ENCODE peak calls at places on chromosomes 2 and 18, in seven cellular contexts. One of them, this sample, is unnamed. For H3K36me3, the result is how much of the 10 kb centered on the place peaks cover.

GRCh38 chr2:46983065-46983801 is 67.6 kb upstream of the MCFD2 start:
- DNase-seq in naive thymus-derived CD4-positive, alpha-beta T cell: no peak
- DNase-seq in GM06990: peak
- DNase-seq in GM23248: peak
- DNase-seq in lung: peak
- DNase-seq in stomach: peak
- DNase-seq in gastrocnemius medialis: no peak
- DNase-seq in this sample: no peak

GRCh38 chr18:48563027-48563426 is 24.2 kb downstream of the CTIF start:
- DNase-seq in naive thymus-derived CD4-positive, alpha-beta T cell: no peak
- DNase-seq in GM06990: no peak
- DNase-seq in GM23248: peak
- DNase-seq in lung: no peak
- DNase-seq in stomach: no peak
- DNase-seq in gastrocnemius medialis: no peak
- DNase-seq in this sample: no peak

GRCh38 chr18:39241534-39241933 is 1675.9 kb upstream of the CELF4 start:
- DNase-seq in naive thymus-derived CD4-positive, alpha-beta T cell: no peak
- DNase-seq in GM06990: no peak
- DNase-seq in GM23248: no peak
- DNase-seq in lung: no peak
- DNase-seq in stomach: no peak
- DNase-seq in gastrocnemius medialis: no peak
- DNase-seq in this sample: no peak

GRCh38 chr2:176104338-176105077 is 2.6 kb upstream of the HOXD11 start:
- DNase-seq in naive thymus-derived CD4-positive, alpha-beta T cell: no peak
- DNase-seq in GM06990: no peak
- DNase-seq in GM23248: peak
- DNase-seq in lung: no peak
- DNase-seq in stomach: no peak
- DNase-seq in gastrocnemius medialis: no peak
- DNase-seq in this sample: no peak

GRCh38 chr2:4715065-4715464 is 977.1 kb upstream of the SOX11 start:
- DNase-seq in naive thymus-derived CD4-positive, alpha-beta T cell: no peak
- DNase-seq in GM06990: no peak
- DNase-seq in GM23248: no peak
- DNase-seq in lung: no peak
- DNase-seq in stomach: no peak
- DNase-seq in gastrocnemius medialis: no peak
- DNase-seq in this sample: no peak

GRCh38 chr2:172216348-172216933 is 113.7 kb upstream of the DLX2 start:
- DNase-seq in naive thymus-derived CD4-positive, alpha-beta T cell: no peak
- DNase-seq in GM06990: no peak
- DNase-seq in GM23248: no peak
- DNase-seq in lung: no peak
- DNase-seq in stomach: no peak
- DNase-seq in gastrocnemius medialis: no peak
- DNase-seq in this sample: no peak

GRCh38 chr2:172713365-172713875 is 22.2 kb upstream of the RAPGEF4 start:
- DNase-seq in naive thymus-derived CD4-positive, alpha-beta T cell: no peak
- DNase-seq in GM06990: no peak
- DNase-seq in GM23248: no peak
- DNase-seq in lung: no peak
- DNase-seq in stomach: no peak
- DNase-seq in gastrocnemius medialis: no peak
- DNase-seq in this sample: no peak

GRCh38 chr18:79520473-79521390 is 125.0 kb downstream of the NFATC1 start:
- DNase-seq in naive thymus-derived CD4-positive, alpha-beta T cell: no peak
- DNase-seq in GM06990: no peak
- DNase-seq in GM23248: no peak
- DNase-seq in lung: no peak
- DNase-seq in stomach: no peak
- DNase-seq in gastrocnemius medialis: no peak
- DNase-seq in this sample: peak

GRCh38 chr2:167289651-167290410 is 401.6 kb downstream of the XIRP2 start:
- DNase-seq in naive thymus-derived CD4-positive, alpha-beta T cell: no peak
- DNase-seq in GM06990: no peak
- DNase-seq in GM23248: no peak
- DNase-seq in lung: no peak
- DNase-seq in stomach: no peak
- DNase-seq in gastrocnemius medialis: no peak
- DNase-seq in this sample: no peak

GRCh38 chr2:31234690-31235503 is 945 bp downstream of the EHD3 start:
- DNase-seq in naive thymus-derived CD4-positive, alpha-beta T cell: no peak
- DNase-seq in GM06990: no peak
- DNase-seq in GM23248: no peak
- DNase-seq in lung: no peak
- DNase-seq in stomach: no peak
- DNase-seq in gastrocnemius medialis: no peak
- DNase-seq in this sample: no peak
- H3K4me3 ChIP-seq in naive thymus-derived CD4-positive, alpha-beta T cell: peak
- H3K4me3 ChIP-seq in GM06990: peak
- H3K4me3 ChIP-seq in GM23248: peak
- H3K4me3 ChIP-seq in lung: no peak
- H3K4me3 ChIP-seq in stomach: peak
- H3K4me3 ChIP-seq in gastrocnemius medialis: peak
- H3K4me3 ChIP-seq in this sample: no peak

DNA sequence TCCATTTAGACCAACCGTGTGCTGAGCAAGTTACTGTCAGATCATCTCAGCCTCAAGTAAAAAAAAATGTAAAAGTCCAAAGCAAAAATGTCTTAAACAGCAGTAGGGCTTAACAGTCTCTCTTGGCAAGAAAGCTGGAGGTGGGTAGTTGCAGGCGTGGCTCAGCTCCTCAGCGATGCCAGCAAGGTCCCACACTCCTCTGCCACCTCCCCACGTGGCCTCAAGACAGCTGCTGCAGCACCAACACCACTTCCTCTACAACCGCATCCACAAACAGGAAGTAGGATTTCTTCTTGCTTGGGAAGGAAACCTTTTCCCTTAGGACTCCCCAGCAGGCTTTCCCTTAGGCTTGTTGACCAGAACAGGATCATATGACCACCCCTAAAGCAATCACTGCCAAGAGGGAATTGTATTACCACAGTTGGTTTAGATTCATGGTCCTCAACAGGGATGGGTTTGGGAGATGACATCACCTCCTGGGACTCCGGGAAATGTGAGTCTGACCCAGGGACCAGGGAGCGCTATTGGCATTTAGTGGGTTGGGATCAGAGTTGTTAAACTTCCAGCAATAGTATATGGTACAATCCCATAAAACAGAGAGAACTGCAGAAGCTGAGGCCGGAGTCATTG is 97.1 kb downstream of the MAPK4 start:
- DNase-seq in naive thymus-derived CD4-positive, alpha-beta T cell: no peak
- DNase-seq in GM06990: no peak
- DNase-seq in GM23248: no peak
- DNase-seq in lung: no peak
- DNase-seq in stomach: no peak
- DNase-seq in gastrocnemius medialis: peak
- DNase-seq in this sample: no peak
- H3K36me3 ChIP-seq in naive thymus-derived CD4-positive, alpha-beta T cell: under half
- H3K36me3 ChIP-seq in GM06990: under half
- H3K36me3 ChIP-seq in GM23248: under half
- H3K36me3 ChIP-seq in lung: under half
- H3K36me3 ChIP-seq in stomach: under half
- H3K36me3 ChIP-seq in gastrocnemius medialis: under half
- H3K36me3 ChIP-seq in this sample: under half

DNA sequence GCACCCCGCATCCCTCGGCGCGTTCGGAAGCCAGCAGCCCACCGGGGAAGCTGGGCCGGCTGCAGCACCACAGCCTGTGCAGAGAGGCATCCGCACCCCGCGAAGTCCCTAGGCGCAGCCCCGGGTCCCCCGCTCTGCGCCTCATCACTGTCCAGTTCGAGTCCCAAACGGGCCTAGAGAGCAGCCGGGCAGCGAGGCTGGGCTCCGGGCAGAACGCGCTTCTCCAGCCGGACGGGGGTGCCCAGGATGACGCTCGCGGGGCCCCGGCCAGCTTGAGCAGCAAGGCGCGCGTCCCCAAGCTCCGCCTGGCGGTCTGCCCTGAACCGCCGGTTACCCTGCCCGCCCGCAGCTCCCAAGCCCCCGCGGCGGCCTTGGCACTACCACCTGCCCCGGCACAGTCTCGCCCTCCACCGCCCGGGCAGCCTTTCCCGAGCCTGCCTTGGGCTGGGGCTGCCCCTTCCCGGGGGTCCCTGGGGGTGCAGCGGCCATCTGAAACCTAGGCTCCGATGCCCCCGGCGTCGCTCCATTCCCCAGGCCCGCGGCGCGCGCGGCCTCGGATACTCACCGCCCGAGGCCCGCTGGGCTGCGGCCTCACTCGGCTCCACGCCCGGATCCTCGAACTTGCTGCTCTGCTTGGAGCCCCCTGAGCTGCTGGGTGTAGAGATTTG is 600 bp downstream of the SLC16A14 start:
- DNase-seq in naive thymus-derived CD4-positive, alpha-beta T cell: peak
- DNase-seq in GM06990: peak
- DNase-seq in GM23248: peak
- DNase-seq in lung: no peak
- DNase-seq in stomach: peak
- DNase-seq in gastrocnemius medialis: no peak
- DNase-seq in this sample: peak
- H3K4me3 ChIP-seq in naive thymus-derived CD4-positive, alpha-beta T cell: peak
- H3K4me3 ChIP-seq in GM06990: peak
- H3K4me3 ChIP-seq in GM23248: peak
- H3K4me3 ChIP-seq in lung: peak
- H3K4me3 ChIP-seq in stomach: peak
- H3K4me3 ChIP-seq in gastrocnemius medialis: peak
- H3K4me3 ChIP-seq in this sample: peak

GRCh38 chr2:82528288-82528687 is 1930.8 kb downstream of the SUCLG1 start:
- DNase-seq in naive thymus-derived CD4-positive, alpha-beta T cell: no peak
- DNase-seq in GM06990: no peak
- DNase-seq in GM23248: no peak
- DNase-seq in lung: no peak
- DNase-seq in stomach: no peak
- DNase-seq in gastrocnemius medialis: no peak
- DNase-seq in this sample: no peak
- H3K36me3 ChIP-seq in naive thymus-derived CD4-positive, alpha-beta T cell: under half
- H3K36me3 ChIP-seq in GM06990: under half
- H3K36me3 ChIP-seq in GM23248: under half
- H3K36me3 ChIP-seq in lung: under half
- H3K36me3 ChIP-seq in stomach: under half
- H3K36me3 ChIP-seq in gastrocnemius medialis: under half
- H3K36me3 ChIP-seq in this sample: under half

GRCh38 chr2:207227062-207227748 is 61.5 kb upstream of the KLF7 start:
- DNase-seq in naive thymus-derived CD4-positive, alpha-beta T cell: no peak
- DNase-seq in GM06990: no peak
- DNase-seq in GM23248: peak
- DNase-seq in lung: no peak
- DNase-seq in stomach: no peak
- DNase-seq in gastrocnemius medialis: peak
- DNase-seq in this sample: no peak
- H3K4me3 ChIP-seq in naive thymus-derived CD4-positive, alpha-beta T cell: no peak
- H3K4me3 ChIP-seq in GM06990: no peak
- H3K4me3 ChIP-seq in GM23248: no peak
- H3K4me3 ChIP-seq in lung: no peak
- H3K4me3 ChIP-seq in stomach: peak
- H3K4me3 ChIP-seq in gastrocnemius medialis: peak
- H3K4me3 ChIP-seq in this sample: no peak

GRCh38 chr2:232556426-232556825 is 5.9 kb downstream of the EIF4E2 start:
- DNase-seq in naive thymus-derived CD4-positive, alpha-beta T cell: no peak
- DNase-seq in GM06990: no peak
- DNase-seq in GM23248: no peak
- DNase-seq in lung: no peak
- DNase-seq in stomach: no peak
- DNase-seq in gastrocnemius medialis: no peak
- DNase-seq in this sample: no peak
- H3K36me3 ChIP-seq in naive thymus-derived CD4-positive, alpha-beta T cell: under half
- H3K36me3 ChIP-seq in GM06990: under half
- H3K36me3 ChIP-seq in GM23248: under half
- H3K36me3 ChIP-seq in lung: under half
- H3K36me3 ChIP-seq in stomach: under half
- H3K36me3 ChIP-seq in gastrocnemius medialis: half or more
- H3K36me3 ChIP-seq in this sample: under half

DNA sequence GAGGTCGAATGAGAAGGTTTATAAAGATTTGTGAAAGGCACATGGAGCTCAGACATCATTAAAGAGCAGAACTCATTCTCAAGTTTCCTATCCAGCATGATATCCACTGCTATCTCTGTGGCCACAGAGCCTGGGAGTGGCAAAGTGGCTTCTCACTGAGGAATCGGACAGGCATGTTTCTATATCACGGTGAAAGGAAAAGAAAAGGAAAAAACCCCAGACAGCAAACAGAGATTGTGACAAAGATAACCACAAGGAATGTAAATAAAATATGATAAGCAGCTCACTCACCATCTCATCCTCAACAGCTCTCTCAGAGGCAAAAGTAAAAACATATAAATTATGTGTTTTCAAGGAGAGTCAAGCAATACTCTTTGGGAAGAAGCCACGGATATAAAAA is 2.5 kb downstream of the PID1 start:
- DNase-seq in naive thymus-derived CD4-positive, alpha-beta T cell: no peak
- DNase-seq in GM06990: no peak
- DNase-seq in GM23248: peak
- DNase-seq in lung: no peak
- DNase-seq in stomach: no peak
- DNase-seq in gastrocnemius medialis: no peak
- DNase-seq in this sample: no peak
- H3K4me3 ChIP-seq in naive thymus-derived CD4-positive, alpha-beta T cell: no peak
- H3K4me3 ChIP-seq in GM06990: no peak
- H3K4me3 ChIP-seq in GM23248: peak
- H3K4me3 ChIP-seq in lung: no peak
- H3K4me3 ChIP-seq in stomach: peak
- H3K4me3 ChIP-seq in gastrocnemius medialis: no peak
- H3K4me3 ChIP-seq in this sample: no peak